ENCODE peak calls at places on chromosomes 6 and 20, in eight cellular contexts. F is lower leg skin, B is foreskin fibroblast, A is Peyer's patch, R is tibial artery, T is lower lobe of right lung, L is testis, I is heart left ventricle. P is an unnamed sample.
A peak's percentile ranks its signal among the peaks of the same experiment; 100 is the strongest.

GRCh38 chr6:170444056-170444505 is 109.0 kb downstream of the PSMB1 start:
- DNase-seq in F (no peak), B (no peak), A (no peak), R (no peak), T (no peak), L (peak; percentile 9), I (no peak), P (no peak)

GRCh38 chr6:2731281-2731909 is 19.3 kb downstream of the MYLK4 start:
- DNase-seq in F (no peak), B (no peak), A (no peak), R (no peak), T (no peak), L (no peak), I (no peak), P (no peak)

GRCh38 chr6:82589509-82590206 is 226.0 kb downstream of the TPBG start:
- DNase-seq in F (no peak), B (peak; percentile 91), A (no peak), R (no peak), T (no peak), L (no peak), I (no peak), P (no peak)

GRCh38 chr6:144264270-144265060 is 20.7 kb upstream of the UTRN start:
- DNase-seq in F (no peak), B (peak; percentile 94), A (no peak), R (no peak), T (no peak), L (no peak), I (no peak), P (no peak)

GRCh38 chr20:55213653-55214052 is 738.3 kb downstream of the DOK5 start:
- DNase-seq in F (no peak), B (no peak), A (no peak), R (no peak), T (no peak), L (no peak), I (no peak), P (no peak)

GRCh38 chr6:88683734-88684133 is 279.7 kb downstream of the RNGTT start:
- DNase-seq in F (no peak), B (peak; percentile 12), A (no peak), R (no peak), T (no peak), L (no peak), I (no peak), P (no peak)

GRCh38 chr20:54431545-54431944 is 43.8 kb upstream of the DOK5 start:
- DNase-seq in F (no peak), B (peak; percentile 9), A (no peak), R (no peak), T (no peak), L (no peak), I (no peak), P (no peak)

GRCh38 chr6:28474441-28475219 is 31.3 kb upstream of the ZSCAN23 start:
- DNase-seq in F (no peak), B (peak; percentile 92), A (no peak), R (no peak), T (no peak), L (no peak), I (no peak), P (peak; percentile 86)

GRCh38 chr6:30557683-30557981 is 537 bp downstream of the PRR3 start:
- DNase-seq in F (no peak), B (no peak), A (no peak), R (no peak), T (no peak), L (no peak), I (no peak), P (no peak)

GRCh38 chr6:24607310-24607709 is 38.7 kb downstream of the KIAA0319 start:
- DNase-seq in F (no peak), B (no peak), A (no peak), R (no peak), T (no peak), L (no peak), I (no peak), P (peak; percentile 40)
- TF ChIP-seq CTCF in F (no peak), B (no peak), A (no peak), R (no peak), T (no peak), L (no peak), I (no peak), P (no peak)

GRCh38 chr20:25221592-25222460 is 26.1 kb upstream of the PYGB start:
- DNase-seq in F (peak; percentile 82), B (no peak), A (no peak), R (peak; percentile 76), T (no peak), L (peak; percentile 87), I (peak; percentile 83), P (no peak)
- H3K4me3 ChIP-seq in F (no peak overlapping the region), B (no peak overlapping the region), A (no peak overlapping the region), R (no peak overlapping the region), T (no peak overlapping the region), L (no peak overlapping the region), I (no peak overlapping the region), P (no peak overlapping the region)

GRCh38 chr20:18532626-18533025 is 24.9 kb downstream of the SEC23B start:
- DNase-seq in F (no peak), B (no peak), A (no peak), R (no peak), T (no peak), L (no peak), I (no peak), P (no peak)

GRCh38 chr20:18533978-18534644 is 26.4 kb downstream of the SEC23B start:
- DNase-seq in F (no peak), B (no peak), A (no peak), R (no peak), T (no peak), L (no peak), I (no peak), P (peak; percentile 1)

GRCh38 chr20:18537651-18538050 is 29.6 kb upstream of the SMIM26 start:
- DNase-seq in F (no peak), B (peak; percentile 64), A (no peak), R (no peak), T (no peak), L (no peak), I (no peak), P (no peak)

GRCh38 chr20:18527836-18528235 is 20.1 kb downstream of the SEC23B start:
- DNase-seq in F (no peak), B (peak; percentile 88), A (no peak), R (no peak), T (no peak), L (no peak), I (no peak), P (no peak)

DNA sequence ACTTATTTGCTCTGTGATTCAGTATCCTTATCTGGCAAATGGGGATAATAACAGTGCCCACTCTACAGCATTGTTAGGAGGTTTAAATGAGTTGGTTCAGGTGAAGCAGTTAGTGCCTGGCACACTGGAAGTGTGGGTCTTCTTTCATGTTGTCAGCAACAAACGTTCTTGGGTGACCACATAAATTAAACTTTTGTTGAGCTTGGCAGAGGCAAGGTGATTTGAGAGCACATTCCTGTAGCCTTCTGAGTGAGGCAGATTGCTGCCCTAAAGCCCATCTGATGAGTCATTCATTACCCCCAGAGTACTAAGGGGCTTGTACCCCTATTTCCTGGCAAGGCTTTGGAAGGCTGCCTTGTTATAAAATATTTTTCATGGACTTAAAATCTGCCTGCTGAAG is 25.8 kb downstream of the SEC23B start:
- DNase-seq in F (no peak), B (no peak), A (no peak), R (no peak), T (no peak), L (no peak), I (no peak), P (no peak)
- TF ChIP-seq CTCF in F (no peak), B (no peak), A (no peak), R (no peak), T (no peak), L (no peak), I (no peak), P (no peak)

GRCh38 chr6:16804007-16804303 is 42.7 kb upstream of the ATXN1 start:
- DNase-seq in F (no peak), B (no peak), A (no peak), R (no peak), T (no peak), L (no peak), I (no peak), P (no peak)

GRCh38 chr6:16802071-16802470 is 40.8 kb upstream of the ATXN1 start:
- DNase-seq in F (no peak), B (peak; percentile 93), A (no peak), R (no peak), T (no peak), L (no peak), I (no peak), P (no peak)

GRCh38 chr6:16803294-16804006 is 42.2 kb upstream of the ATXN1 start:
- DNase-seq in F (no peak), B (no peak), A (no peak), R (peak; percentile 68), T (no peak), L (peak; percentile 76), I (peak; percentile 71), P (no peak)

GRCh38 chr6:16800942-16801341 is 39.7 kb upstream of the ATXN1 start:
- DNase-seq in F (no peak), B (peak; percentile 82), A (no peak), R (no peak), T (no peak), L (no peak), I (peak; percentile 44), P (no peak)

GRCh38 chr6:16799279-16800193 is 38.3 kb upstream of the ATXN1 start:
- DNase-seq in F (no peak), B (peak; percentile 62), A (no peak), R (no peak), T (no peak), L (no peak), I (no peak), P (peak; percentile 76)
- H3K4me3 ChIP-seq in F (no peak overlapping the region), B (no peak overlapping the region), A (no peak overlapping the region), R (no peak overlapping the region), T (no peak overlapping the region), L (no peak overlapping the region), I (no peak overlapping the region), P (no peak overlapping the region)

GRCh38 chr6:162856885-162857284 is 129.1 kb downstream of the PACRG start:
- DNase-seq in F (no peak), B (peak; percentile 93), A (no peak), R (no peak), T (no peak), L (peak; percentile 67), I (no peak), P (peak; percentile 45)
- TF ChIP-seq CTCF in F (no peak), B (peak; percentile 76), A (no peak), R (peak; percentile 17), T (peak; percentile 42), L (peak; percentile 63), I (peak; percentile 69), P (peak; percentile 80)

P was measured in LNCaP clone FGC.